ENCODE peak calls at places on chromosomes 6 and 20, in six cellular contexts. T, R, V, L, J and Q are unnamed samples.

GRCh38 chr6:165426892-165427291 is 117.5 kb upstream of the C6orf118 start:
- DNase-seq in T (no peak), R (no peak), V (no peak), L (no peak), J (no peak), Q (peak)

GRCh38 chr6:44800171-44800671 is 412.7 kb downstream of the CDC5L start:
- DNase-seq in T (no peak), R (no peak), V (peak), L (peak), J (no peak), Q (peak)

GRCh38 chr20:63572788-63573738 is 976 bp downstream of the HELZ2 start:
- DNase-seq in T (no peak), R (no peak), V (no peak), L (no peak), J (no peak), Q (no peak)

GRCh38 chr6:53461682-53462081 is 83.2 kb downstream of the GCLC start:
- DNase-seq in T (no peak), R (no peak), V (no peak), L (no peak), J (no peak), Q (no peak)

GRCh38 chr6:35089935-35090505 is 51.1 kb downstream of the TCP11 start:
- DNase-seq in T (no peak), R (no peak), V (peak), L (peak), J (no peak), Q (peak)

GRCh38 chr6:13404115-13404891 is 76.0 kb upstream of the TBC1D7 start:
- DNase-seq in T (no peak), R (no peak), V (peak), L (no peak), J (no peak), Q (peak)

GRCh38 chr6:136069119-136069518 is 181.0 kb downstream of the MTFR2 start:
- DNase-seq in T (no peak), R (no peak), V (peak), L (peak), J (no peak), Q (peak)

GRCh38 chr6:72212686-72213085 is 326.3 kb downstream of the RIMS1 start:
- DNase-seq in T (no peak), R (no peak), V (no peak), L (no peak), J (no peak), Q (no peak)

GRCh38 chr20:5171074-5171789 is 44.4 kb downstream of the CDS2 start:
- DNase-seq in T (no peak), R (peak), V (no peak), L (no peak), J (no peak), Q (no peak)

GRCh38 chr20:33668087-33668790 is 1.5 kb downstream of the ACTL10 start:
- DNase-seq in T (peak), R (peak), V (no peak), L (no peak), J (no peak), Q (no peak)

GRCh38 chr6:16718301-16718700 is 43.0 kb downstream of the ATXN1 start:
- DNase-seq in T (no peak), R (no peak), V (no peak), L (no peak), J (no peak), Q (no peak)
- TF ChIP-seq CTCF in T (no peak), R (no peak), V (no peak), L (no peak), J (no peak), Q (no peak)

GRCh38 chr20:38827770-38828281 is 22.3 kb downstream of the PPP1R16B start:
- DNase-seq in T (no peak), R (no peak), V (no peak), L (no peak), J (no peak), Q (no peak)

GRCh38 chr20:38825901-38826625 is 20.6 kb downstream of the PPP1R16B start:
- DNase-seq in T (no peak), R (no peak), V (peak), L (peak), J (peak), Q (peak)

GRCh38 chr20:38828514-38829295 is 23.2 kb downstream of the PPP1R16B start:
- DNase-seq in T (no peak), R (no peak), V (no peak), L (no peak), J (no peak), Q (no peak)

GRCh38 chr20:38829296-38829875 is 23.9 kb downstream of the PPP1R16B start:
- DNase-seq in T (no peak), R (no peak), V (no peak), L (no peak), J (no peak), Q (no peak)

GRCh38 chr20:38825571-38825900 is 20.0 kb downstream of the PPP1R16B start:
- DNase-seq in T (no peak), R (no peak), V (no peak), L (no peak), J (no peak), Q (no peak)
- H3K4me3 ChIP-seq in T (no peak), R (no peak), V (no peak), L (no peak), J (no peak), Q (no peak)

DNA sequence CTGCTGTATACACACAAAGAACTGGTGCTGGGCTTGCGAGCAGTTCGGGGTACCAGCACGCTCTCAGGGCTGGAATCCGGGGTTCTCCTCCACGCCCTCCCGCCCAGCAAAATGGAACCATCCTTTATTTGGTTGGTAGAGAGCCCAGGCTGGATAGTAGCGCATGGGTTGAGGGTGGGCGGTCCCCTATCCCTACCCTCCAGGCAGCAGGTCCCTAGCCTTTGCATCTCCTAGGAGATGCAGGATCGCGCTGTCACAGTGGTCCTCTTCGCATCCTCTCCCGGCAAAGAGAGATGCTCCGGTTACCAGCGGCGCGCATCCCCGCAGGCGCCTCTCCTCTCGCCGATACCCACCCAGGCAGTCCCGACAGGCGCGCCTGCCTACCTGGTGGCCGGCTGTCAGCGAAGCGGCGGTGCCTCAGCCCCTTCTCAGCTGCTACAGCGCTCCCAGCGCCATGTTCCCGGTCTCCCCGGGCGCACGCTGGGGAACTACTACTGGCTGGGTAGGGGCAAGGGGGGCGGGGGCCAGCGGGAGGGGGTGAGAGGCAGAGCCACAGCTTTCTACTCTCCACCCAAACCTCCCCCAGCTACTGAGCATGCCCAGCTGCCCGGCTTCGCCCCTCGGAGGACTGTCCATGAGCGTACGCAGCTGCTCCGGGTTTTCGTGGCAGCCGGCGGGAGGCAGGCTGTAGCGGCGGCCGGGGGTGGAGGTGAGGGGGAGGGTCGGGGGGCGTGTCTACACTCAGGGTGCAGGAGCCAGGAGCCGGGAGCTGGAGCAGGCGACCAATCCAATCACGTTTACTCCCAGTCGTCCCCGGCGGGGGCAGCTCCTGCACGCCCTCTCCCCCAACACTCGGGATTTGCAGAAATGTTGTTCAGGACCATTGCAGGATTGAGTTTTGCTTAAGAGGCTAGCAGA is at the start of gene PAK5:
- DNase-seq in T (no peak), R (no peak), V (peak), L (no peak), J (peak), Q (peak)
- TF ChIP-seq CTCF in T (no peak), R (no peak), V (no peak), L (no peak), J (no peak), Q (no peak)

DNA sequence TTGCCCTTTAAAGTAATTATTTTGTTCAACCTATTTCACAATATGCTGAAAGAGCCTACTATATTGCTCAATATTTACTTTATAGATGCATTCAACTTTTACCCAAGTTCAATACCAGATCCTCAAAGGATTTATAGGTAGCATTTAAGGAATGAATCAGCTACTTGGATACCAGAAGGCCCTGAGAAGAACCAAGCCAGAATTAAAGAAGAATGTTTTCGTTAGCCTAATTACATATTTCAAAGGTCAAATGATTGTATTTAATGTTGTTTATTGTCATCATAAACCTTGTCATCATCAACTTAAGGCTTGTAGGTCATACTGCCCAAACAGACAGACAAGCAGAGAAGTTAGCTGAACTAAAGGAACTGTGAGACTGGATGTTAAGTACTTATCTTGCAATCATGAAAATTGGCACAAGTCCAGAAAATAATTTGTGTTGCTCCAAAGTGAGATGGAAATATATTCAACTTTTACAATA is 636.7 kb downstream of the RFPL4B start:
- DNase-seq in T (no peak), R (no peak), V (peak), L (no peak), J (no peak), Q (peak)
- H3K4me3 ChIP-seq in T (no peak), R (no peak), V (no peak), L (no peak), J (no peak), Q (no peak)

GRCh38 chr6:155316419-155316818 is 2.1 kb upstream of the TFB1M start:
- DNase-seq in T (no peak), R (no peak), V (no peak), L (no peak), J (no peak), Q (no peak)

GRCh38 chr6:155314773-155315515 is 660 bp upstream of the TFB1M start:
- DNase-seq in T (peak), R (peak), V (peak), L (peak), J (peak), Q (peak)

GRCh38 chr6:155315516-155315871 is 1.2 kb upstream of the TFB1M start:
- DNase-seq in T (no peak), R (no peak), V (peak), L (no peak), J (no peak), Q (peak)

GRCh38 chr6:155319902-155320301 is 5.6 kb upstream of the TFB1M start:
- DNase-seq in T (no peak), R (no peak), V (no peak), L (no peak), J (no peak), Q (no peak)

GRCh38 chr6:155317186-155317585 is 2.9 kb upstream of the TFB1M start:
- DNase-seq in T (no peak), R (no peak), V (peak), L (no peak), J (no peak), Q (no peak)
- TF ChIP-seq CTCF in T (peak), R (peak), V (peak), L (no peak), J (peak), Q (no peak)